ENCODE peak calls at places on chromosomes 1 and 21, in seven cellular contexts. R is spleen; W is GM23248; G is brain microvascular endothelial cell; Z is iPS DF 6.9; I is neural progenitor cell; Q is CD4-positive, alpha-beta T cell. U is an unnamed sample.

GRCh38 chr1:115546846-115547245 is 94.9 kb upstream of the VANGL1 start:
- DNase-seq in I (no peak), W (no peak), Z (no peak), R (no peak), Q (no peak), G (no peak), U (no peak)

GRCh38 chr1:100188617-100189016 is 10.6 kb upstream of the LRRC39 start:
- DNase-seq in R (no peak), Z (no peak), I (no peak), W (peak; percentile 65), Q (no peak), G (peak; percentile 50), U (no peak)

GRCh38 chr21:33396436-33396835 is 6.8 kb upstream of the IFNGR2 start:
- DNase-seq in Z (no peak), R (no peak), I (no peak), G (no peak), W (no peak), Q (no peak), U (no peak)

GRCh38 chr1:226092955-226093354 is 30.4 kb downstream of the H3-3A start:
- DNase-seq in I (no peak), R (no peak), Q (no peak), G (no peak), W (peak; percentile 63), Z (no peak), U (no peak)

GRCh38 chr1:206010101-206010500 is 6.9 kb upstream of the RAB7B start:
- DNase-seq in I (no peak), G (no peak), Q (no peak), W (no peak), Z (no peak), R (no peak), U (no peak)

GRCh38 chr1:118989006-118989736 is 1.0 kb upstream of the TBX15 start:
- DNase-seq in R (no peak), W (peak; percentile 85), Q (no peak), G (peak; percentile 73), Z (no peak), I (peak; percentile 73), U (no peak)

GRCh38 chr21:38958940-38959685 is 153.4 kb downstream of the ETS2 start:
- DNase-seq in Z (no peak), I (no peak), R (no peak), Q (no peak), G (peak; percentile 32), W (peak; percentile 82), U (no peak)

GRCh38 chr1:200528838-200529565 is 91.5 kb downstream of the KIF14 start:
- DNase-seq in R (no peak), I (no peak), G (no peak), Q (no peak), W (no peak), Z (no peak), U (no peak)

GRCh38 chr1:5514519-5515183 is 477.6 kb downstream of the NPHP4 start:
- DNase-seq in Z (no peak), I (peak; percentile 78), G (peak; percentile 22), Q (peak; percentile 65), W (peak; percentile 48), R (peak; percentile 92), U (peak; percentile 80)

GRCh38 chr1:221335161-221336101 is 406.5 kb downstream of the DUSP10 start:
- DNase-seq in I (peak; percentile 57), Z (no peak), R (no peak), G (peak; percentile 25), W (peak; percentile 87), Q (no peak), U (no peak)

GRCh38 chr1:218496561-218496960 is 151.4 kb downstream of the TGFB2 start:
- DNase-seq in I (no peak), R (no peak), G (peak; percentile 100), Z (no peak), Q (no peak), W (peak; percentile 99), U (no peak)

GRCh38 chr1:29655945-29656866 is 419.9 kb downstream of the PTPRU start:
- DNase-seq in W (peak; percentile 25), Z (peak; percentile 33), R (no peak), G (no peak), I (peak; percentile 58), Q (no peak), U (no peak)

GRCh38 chr1:43405219-43405875 is 15.6 kb downstream of the SZT2 start:
- DNase-seq in I (no peak), G (no peak), Q (no peak), Z (no peak), R (no peak), W (no peak), U (no peak)

GRCh38 chr1:229862017-229862774 is 204.8 kb upstream of the GALNT2 start:
- DNase-seq in G (no peak), Z (no peak), R (no peak), W (no peak), Q (no peak), I (peak; percentile 69), U (no peak)

GRCh38 chr1:78005755-78006154 is 1.0 kb downstream of the DNAJB4 start:
- DNase-seq in G (peak; percentile 81), I (no peak), R (no peak), W (peak; percentile 91), Z (no peak), Q (no peak), U (no peak)

GRCh38 chr1:15835205-15835740 is 12.2 kb upstream of the SPEN start:
- DNase-seq in W (peak; percentile 72), I (peak; percentile 77), G (no peak), R (no peak), Q (no peak), Z (no peak), U (no peak)

GRCh38 chr21:45836268-45836655 is 145.3 kb upstream of the COL6A1 start:
- DNase-seq in I (no peak), Z (no peak), G (no peak), W (no peak), Q (no peak), R (no peak), U (no peak)

GRCh38 chr1:201882665-201883132 is 6.0 kb upstream of the SHISA4 start:
- DNase-seq in W (peak; percentile 90), R (no peak), I (no peak), Q (no peak), G (peak; percentile 60), Z (no peak), U (no peak)

GRCh38 chr1:21027805-21028204 is 148.9 kb downstream of the EIF4G3 start:
- DNase-seq in Q (no peak), R (no peak), Z (no peak), I (no peak), G (no peak), W (no peak), U (no peak)

GRCh38 chr1:97623220-97623619 is 297.6 kb downstream of the DPYD start:
- DNase-seq in Z (no peak), Q (no peak), W (no peak), I (no peak), R (no peak), G (no peak), U (no peak)

GRCh38 chr1:94688646-94689045 is 131.5 kb upstream of the SLC44A3 start:
- DNase-seq in G (no peak), W (no peak), I (peak; percentile 89), Z (peak; percentile 81), R (no peak), Q (no peak), U (no peak)

GRCh38 chr1:200036616-200037270 is 9.2 kb downstream of the NR5A2 start:
- DNase-seq in Q (no peak), R (no peak), I (peak; percentile 45), G (no peak), W (no peak), Z (no peak), U (no peak)

GRCh38 chr21:35046880-35047229 is 2.2 kb downstream of the RUNX1 start:
- DNase-seq in Q (no peak), G (peak; percentile 63), W (peak; percentile 72), I (no peak), R (peak; percentile 79), Z (no peak), U (no peak)

GRCh38 chr1:245953876-245954660 is 553.0 kb downstream of the SMYD3 start:
- DNase-seq in R (peak; percentile 83), I (no peak), G (no peak), Z (no peak), W (peak; percentile 37), Q (no peak), U (no peak)

GRCh38 chr1:14500041-14500440 is 98.4 kb upstream of the KAZN start:
- DNase-seq in Q (no peak), Z (no peak), I (no peak), W (no peak), R (no peak), G (no peak), U (no peak)

GRCh38 chr1:186626533-186626932 is 53.7 kb downstream of the PTGS2 start:
- DNase-seq in I (no peak), R (no peak), G (peak; percentile 41), Z (no peak), Q (no peak), W (peak; percentile 4), U (no peak)

GRCh38 chr1:40153073-40153770 is 8.0 kb upstream of the RLF start:
- DNase-seq in Q (no peak), I (peak; percentile 58), G (peak; percentile 46), W (peak; percentile 74), R (no peak), Z (peak; percentile 35), U (no peak)

GRCh38 chr1:239545466-239545865 is 159.1 kb downstream of the CHRM3 start:
- DNase-seq in I (no peak), G (peak; percentile 24), Z (no peak), W (no peak), R (no peak), Q (no peak), U (no peak)

GRCh38 chr1:61341426-61341825 is 259.1 kb downstream of the NFIA start:
- DNase-seq in G (no peak), W (no peak), Q (no peak), Z (no peak), I (no peak), R (no peak), U (peak; percentile 69)

GRCh38 chr1:214184992-214185391 is 96.0 kb upstream of the SMYD2 start:
- DNase-seq in Q (no peak), I (no peak), Z (no peak), G (no peak), R (no peak), W (no peak), U (no peak)
- H3K27me3 ChIP-seq in Q (peaks cover 49% of the 10 kb centered on the region), I (peaks cover 56% of the 10 kb centered on the region), Z (peaks cover 20% of the 10 kb centered on the region), G (peaks cover 43% of the 10 kb centered on the region), R (peaks cover 69% of the 10 kb centered on the region), W (peaks cover 60% of the 10 kb centered on the region), U (peaks cover 43% of the 10 kb centered on the region)

DNA sequence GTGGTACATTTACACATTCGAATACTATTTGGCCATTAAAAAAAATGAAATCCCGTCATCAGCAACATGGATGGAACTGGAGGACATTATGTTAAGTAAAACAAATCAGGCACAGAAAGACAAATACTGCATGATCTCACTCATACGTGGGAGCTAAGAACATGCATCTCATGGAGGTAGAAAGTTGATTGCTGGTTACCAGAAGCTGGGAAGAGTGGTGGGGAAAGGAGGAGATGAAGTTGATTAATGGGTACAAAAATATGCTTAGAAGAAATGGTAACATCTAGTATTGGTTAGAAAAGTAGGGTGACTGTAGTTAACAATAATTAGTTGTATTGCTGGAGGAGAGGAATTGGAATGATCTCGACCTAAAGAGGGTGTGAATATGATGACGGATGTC is 24.6 kb upstream of the RNF187 start:
- DNase-seq in Q (no peak), W (no peak), I (no peak), Z (no peak), G (no peak), R (no peak), U (no peak)
- H3K27me3 ChIP-seq in Q (no peaks in the 10 kb centered on the region), W (peaks cover 68% of the 10 kb centered on the region), I (peaks cover 87% of the 10 kb centered on the region), Z (peaks cover 7% of the 10 kb centered on the region), G (peaks cover 18% of the 10 kb centered on the region), R (peaks cover 97% of the 10 kb centered on the region), U (peaks cover 83% of the 10 kb centered on the region)

GRCh38 chr1:179748772-179749171 is 5.7 kb downstream of the FAM163A start:
- DNase-seq in R (no peak), G (no peak), Z (no peak), Q (no peak), W (no peak), I (no peak), U (no peak)
- H3K27me3 ChIP-seq in R (peaks cover 47% of the 10 kb centered on the region), G (peaks cover 36% of the 10 kb centered on the region), Z (peaks cover 26% of the 10 kb centered on the region), Q (peaks cover 37% of the 10 kb centered on the region), W (peaks cover 56% of the 10 kb centered on the region), I (peaks cover 55% of the 10 kb centered on the region), U (peaks cover 29% of the 10 kb centered on the region)

GRCh38 chr1:165352442-165353293 is 3.8 kb downstream of the LMX1A start:
- DNase-seq in W (no peak), I (peak; percentile 70), G (no peak), R (no peak), Z (peak; percentile 35), Q (no peak), U (no peak)
- H3K27me3 ChIP-seq in W (peaks cover 89% of the 10 kb centered on the region), I (peaks cover 67% of the 10 kb centered on the region), G (peaks cover 77% of the 10 kb centered on the region), R (peaks cover 97% of the 10 kb centered on the region), Z (peaks cover 62% of the 10 kb centered on the region), Q (peaks cover 95% of the 10 kb centered on the region), U (peaks cover 99% of the 10 kb centered on the region)

U was measured in lower lobe of right lung.